ENCODE peak calls at places on chromosomes 2 and 18, in four cellular contexts. I, K, J and S are unnamed samples. For H3K4me1, the result is how much of the 10 kb centered on the place peaks cover.

GRCh38 chr2:221372156-221372870 is 199.8 kb downstream of the EPHA4 start:
- DNase-seq in K (no peak), I (no peak), J (no peak), S (no peak)

GRCh38 chr2:158025263-158025996 is 76.2 kb upstream of the UPP2 start:
- DNase-seq in I (no peak), J (no peak), K (no peak), S (no peak)

GRCh38 chr2:179422037-179422643 is 157.5 kb upstream of the SESTD1 start:
- DNase-seq in I (no peak), K (peak), J (peak), S (peak)

GRCh38 chr2:164840930-164841718 is 499 bp downstream of the COBLL1 start:
- DNase-seq in I (peak), K (peak), J (peak), S (peak)

GRCh38 chr2:239324456-239324855 is 76.4 kb downstream of the HDAC4 start:
- DNase-seq in J (no peak), I (no peak), K (no peak), S (no peak)

GRCh38 chr2:54535599-54536195 is 79.6 kb downstream of the SPTBN1 start:
- DNase-seq in I (no peak), J (no peak), K (peak), S (peak)

GRCh38 chr2:234464291-234464645 is 32.6 kb downstream of the ARL4C start:
- DNase-seq in K (no peak), I (no peak), J (no peak), S (no peak)

GRCh38 chr18:59054892-59055291 is 84.8 kb upstream of the SEC11C start:
- DNase-seq in K (no peak), J (no peak), I (no peak), S (peak)

GRCh38 chr2:3461781-3462492 is 57.4 kb downstream of the ADI1 start:
- DNase-seq in J (peak), K (no peak), I (peak), S (no peak)

GRCh38 chr2:227703280-227703732 is 14.5 kb downstream of the SLC19A3 start:
- DNase-seq in J (no peak), I (no peak), K (no peak), S (no peak)

GRCh38 chr2:43018179-43019024 is 208.0 kb downstream of the ZFP36L2 start:
- DNase-seq in K (peak), I (peak), J (peak), S (peak)

GRCh38 chr2:184599054-184599874 is 935 bp downstream of the ZNF804A start:
- DNase-seq in K (no peak), I (no peak), J (no peak), S (no peak)

GRCh38 chr2:57205241-57205640 is 841.4 kb upstream of the VRK2 start:
- DNase-seq in K (no peak), J (no peak), I (no peak), S (no peak)

GRCh38 chr2:65361623-65362022 is 70.8 kb downstream of the SPRED2 start:
- DNase-seq in J (no peak), I (no peak), K (no peak), S (no peak)

GRCh38 chr2:147506889-147507288 is 337.9 kb upstream of the ACVR2A start:
- DNase-seq in K (no peak), I (no peak), J (no peak), S (no peak)

GRCh38 chr2:218223046-218223445 is 6.1 kb downstream of the ARPC2 start:
- DNase-seq in J (no peak), I (no peak), K (no peak), S (no peak)

GRCh38 chr2:190649035-190649797 is at the start of gene NAB1:
- DNase-seq in I (peak), K (peak), J (peak), S (peak)

GRCh38 chr2:20350753-20351554 is at the start of gene PUM2:
- DNase-seq in I (peak), K (peak), J (peak), S (peak)

GRCh38 chr2:159506764-159507406 is 109.5 kb downstream of the BAZ2B start:
- DNase-seq in K (no peak), I (no peak), J (no peak), S (no peak)

GRCh38 chr2:144513388-144514100 is 6.4 kb downstream of the ZEB2 start:
- DNase-seq in I (peak), K (peak), J (no peak), S (peak)

DNA sequence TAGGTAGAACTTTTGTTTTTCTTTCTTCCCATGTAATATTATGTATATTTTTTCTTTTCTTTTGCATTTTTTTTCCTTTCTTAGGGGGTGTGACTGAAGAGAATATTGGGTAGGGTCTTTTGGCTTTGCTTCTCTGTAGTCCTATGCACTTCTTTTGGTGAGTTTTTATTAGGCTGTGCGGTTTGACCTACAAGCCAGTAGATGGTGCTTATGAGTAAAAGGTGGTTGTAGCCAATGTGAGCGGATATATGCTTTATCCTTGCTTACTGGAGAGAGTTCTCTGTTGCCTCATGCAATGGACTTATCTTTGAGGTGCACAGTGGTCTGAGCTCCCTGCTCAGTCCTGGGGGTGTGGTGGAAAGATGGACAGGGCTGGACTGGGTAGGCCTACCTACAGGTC is 52.7 kb downstream of the DSEL start:
- DNase-seq in I (no peak), K (no peak), J (no peak), S (no peak)
- TF ChIP-seq CTCF in I (no peak), K (no peak), J (no peak), S (no peak)

GRCh38 chr2:98663521-98664090 is 55.2 kb downstream of the UNC50 start:
- DNase-seq in J (no peak), K (no peak), I (no peak), S (no peak)
- H3K4me1 ChIP-seq in J (under half), K (under half), I (under half), S (under half)

GRCh38 chr2:120513776-120514357 is 167.9 kb downstream of the INHBB start:
- DNase-seq in K (no peak), I (no peak), J (no peak), S (no peak)

GRCh38 chr2:120511546-120512320 is 165.8 kb downstream of the INHBB start:
- DNase-seq in K (no peak), I (peak), J (no peak), S (no peak)

GRCh38 chr2:120510751-120511395 is 164.9 kb downstream of the INHBB start:
- DNase-seq in K (no peak), I (peak), J (no peak), S (no peak)

GRCh38 chr2:120509991-120510735 is 164.2 kb downstream of the INHBB start:
- DNase-seq in J (no peak), I (peak), K (no peak), S (no peak)

GRCh38 chr2:120512321-120512710 is 166.4 kb downstream of the INHBB start:
- DNase-seq in I (peak), J (no peak), K (no peak), S (no peak)
- TF ChIP-seq CTCF in I (no peak), J (no peak), K (no peak), S (no peak)

GRCh38 chr2:12723741-12724463 is 7.2 kb downstream of the TRIB2 start:
- DNase-seq in J (no peak), K (no peak), I (no peak), S (no peak)
- H3K4me1 ChIP-seq in J (half or more), K (half or more), I (half or more), S (under half)

GRCh38 chr18:7568426-7568825 is 1.3 kb downstream of the PTPRM start:
- DNase-seq in J (peak), K (peak), I (peak), S (peak)
- TF ChIP-seq CTCF in J (peak), K (no peak), I (no peak), S (no peak)

GRCh38 chr2:236773206-236773605 is 203.6 kb downstream of the ACKR3 start:
- DNase-seq in I (no peak), K (no peak), J (no peak), S (no peak)
- H3K4me1 ChIP-seq in I (under half), K (under half), J (under half), S (under half)

GRCh38 chr2:26740346-26740745 is 23.7 kb upstream of the SLC35F6 start:
- DNase-seq in J (no peak), I (no peak), K (no peak), S (no peak)

GRCh38 chr2:26740890-26741302 is 23.2 kb upstream of the SLC35F6 start:
- DNase-seq in I (no peak), K (no peak), J (no peak), S (no peak)

GRCh38 chr2:26742053-26742770 is 21.9 kb upstream of the SLC35F6 start:
- DNase-seq in K (no peak), I (peak), J (no peak), S (no peak)

GRCh38 chr2:26744953-26745352 is 19.1 kb upstream of the SLC35F6 start:
- DNase-seq in K (no peak), J (no peak), I (no peak), S (no peak)

DNA sequence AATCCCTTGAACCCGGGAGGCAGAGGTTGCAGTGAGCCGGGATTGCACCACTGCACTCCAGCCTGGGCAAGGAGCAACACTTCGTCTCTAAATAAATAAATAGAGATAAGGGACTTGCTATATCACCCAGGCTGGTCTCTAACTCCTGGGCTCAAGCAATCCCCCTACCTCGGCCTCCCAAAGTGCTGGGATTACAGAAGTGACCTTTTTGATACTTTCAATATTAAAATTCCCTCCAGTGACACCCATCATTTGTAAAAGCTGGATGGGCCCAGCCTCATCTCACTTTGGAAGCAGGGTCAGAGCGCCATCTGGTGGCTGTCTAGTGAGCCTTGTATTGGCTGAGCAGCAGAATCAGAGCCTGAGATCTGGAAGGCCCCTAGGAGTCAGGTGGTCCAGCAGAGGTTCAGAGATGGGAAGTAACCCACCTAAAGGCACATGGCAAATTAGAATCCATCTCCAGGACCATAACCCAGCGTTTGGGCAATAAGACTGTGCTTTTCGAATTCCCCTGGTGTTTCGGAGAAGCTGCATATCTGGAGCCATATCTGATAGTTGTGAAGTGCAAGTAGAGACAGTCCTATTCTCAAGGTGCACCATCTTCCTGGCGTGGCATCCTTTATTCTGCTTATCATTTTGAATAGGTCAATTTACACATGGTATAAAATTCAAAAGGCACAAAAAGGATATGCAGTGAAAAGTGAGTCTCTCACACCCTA is 18.3 kb upstream of the SLC35F6 start:
- DNase-seq in K (peak), J (peak), I (peak), S (peak)
- TF ChIP-seq CTCF in K (peak), J (peak), I (peak), S (peak)

DNA sequence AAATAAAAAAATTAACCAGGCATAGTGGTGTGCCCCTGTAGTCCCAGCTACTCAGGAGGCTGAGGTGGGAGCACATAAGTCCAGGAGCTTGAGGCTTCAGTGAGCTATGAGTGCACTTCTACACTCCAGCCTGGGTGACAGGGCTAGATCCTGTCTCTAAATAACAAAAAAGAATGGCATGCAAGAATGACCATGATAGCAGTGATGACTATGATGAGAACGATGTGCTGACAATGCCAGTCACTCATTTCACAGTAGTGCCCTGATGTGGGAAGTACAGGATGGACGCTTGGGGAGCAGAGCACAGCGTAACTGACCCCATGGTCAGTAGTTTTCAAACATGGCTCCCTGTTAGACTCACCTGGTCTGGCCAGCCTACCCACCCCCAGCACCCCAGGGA is 139.1 kb downstream of the VAPA start:
- DNase-seq in I (no peak), K (no peak), J (no peak), S (no peak)
- H3K4me1 ChIP-seq in I (under half), K (under half), J (under half), S (under half)